ENCODE peak calls at places on chromosomes 13 and 19, in eight cellular contexts. One of them, this sample, is unnamed.
A peak's percentile ranks its signal among the peaks of the same experiment; 100 is the strongest.

GRCh38 chr19:34096020-34096915 is 76.0 kb upstream of the LSM14A start:
- DNase-seq in RWPE1: peak; percentile 41
- DNase-seq in activated naive CD8-positive, alpha-beta T cell treated with anti-CD3 and anti-CD28 coated beads, Interleukin-2, amount 50 U/mL, for 24 hours: no peak
- DNase-seq in IMR-90: peak; percentile 50
- DNase-seq in NCI-H2107: no peak
- DNase-seq in activated T-cell treated with anti-CD3 and anti-CD28 coated beads, Interleukin-2, amount 50 U/mL, for 72 hours: no peak
- DNase-seq in NCI-H2171 treated with DMSO at 0.1 percent for 48 hours: peak; percentile 59
- DNase-seq in T-helper 1 cell: no peak
- DNase-seq in this sample: peak; percentile 53

GRCh38 chr13:74372511-74372910 is 238.3 kb upstream of the KLF12 start:
- DNase-seq in RWPE1: no peak
- DNase-seq in IMR-90: no peak
- DNase-seq in T-helper 1 cell: no peak
- DNase-seq in activated naive CD8-positive, alpha-beta T cell treated with anti-CD3 and anti-CD28 coated beads, Interleukin-2, amount 50 U/mL, for 24 hours: no peak
- DNase-seq in NCI-H2171 treated with DMSO at 0.1 percent for 48 hours: no peak
- DNase-seq in NCI-H2107: no peak
- DNase-seq in activated T-cell treated with anti-CD3 and anti-CD28 coated beads, Interleukin-2, amount 50 U/mL, for 72 hours: no peak
- DNase-seq in this sample: no peak

GRCh38 chr13:100208596-100208995 is 119.7 kb downstream of the PCCA start:
- DNase-seq in activated T-cell treated with anti-CD3 and anti-CD28 coated beads, Interleukin-2, amount 50 U/mL, for 72 hours: no peak
- DNase-seq in T-helper 1 cell: no peak
- DNase-seq in activated naive CD8-positive, alpha-beta T cell treated with anti-CD3 and anti-CD28 coated beads, Interleukin-2, amount 50 U/mL, for 24 hours: no peak
- DNase-seq in IMR-90: peak; percentile 2
- DNase-seq in NCI-H2171 treated with DMSO at 0.1 percent for 48 hours: no peak
- DNase-seq in RWPE1: no peak
- DNase-seq in NCI-H2107: no peak
- DNase-seq in this sample: no peak

GRCh38 chr13:42762917-42763316 is 18.5 kb upstream of the FAM216B start:
- DNase-seq in activated T-cell treated with anti-CD3 and anti-CD28 coated beads, Interleukin-2, amount 50 U/mL, for 72 hours: peak; percentile 6
- DNase-seq in RWPE1: peak; percentile 55
- DNase-seq in NCI-H2171 treated with DMSO at 0.1 percent for 48 hours: no peak
- DNase-seq in NCI-H2107: no peak
- DNase-seq in IMR-90: peak; percentile 98
- DNase-seq in T-helper 1 cell: no peak
- DNase-seq in activated naive CD8-positive, alpha-beta T cell treated with anti-CD3 and anti-CD28 coated beads, Interleukin-2, amount 50 U/mL, for 24 hours: no peak
- DNase-seq in this sample: peak; percentile 97

GRCh38 chr13:79791471-79792042 is 310.6 kb downstream of the NDFIP2 start:
- DNase-seq in T-helper 1 cell: no peak
- DNase-seq in IMR-90: no peak
- DNase-seq in activated naive CD8-positive, alpha-beta T cell treated with anti-CD3 and anti-CD28 coated beads, Interleukin-2, amount 50 U/mL, for 24 hours: no peak
- DNase-seq in NCI-H2107: no peak
- DNase-seq in activated T-cell treated with anti-CD3 and anti-CD28 coated beads, Interleukin-2, amount 50 U/mL, for 72 hours: no peak
- DNase-seq in RWPE1: no peak
- DNase-seq in NCI-H2171 treated with DMSO at 0.1 percent for 48 hours: no peak
- DNase-seq in this sample: no peak

GRCh38 chr19:3653865-3654513 is 27.4 kb upstream of the CACTIN start:
- DNase-seq in activated T-cell treated with anti-CD3 and anti-CD28 coated beads, Interleukin-2, amount 50 U/mL, for 72 hours: peak; percentile 19
- DNase-seq in NCI-H2107: no peak
- DNase-seq in T-helper 1 cell: no peak
- DNase-seq in NCI-H2171 treated with DMSO at 0.1 percent for 48 hours: no peak
- DNase-seq in RWPE1: no peak
- DNase-seq in activated naive CD8-positive, alpha-beta T cell treated with anti-CD3 and anti-CD28 coated beads, Interleukin-2, amount 50 U/mL, for 24 hours: peak; percentile 28
- DNase-seq in IMR-90: no peak
- DNase-seq in this sample: no peak

GRCh38 chr13:97802213-97802612 is 151.3 kb upstream of the IPO5 start:
- DNase-seq in activated naive CD8-positive, alpha-beta T cell treated with anti-CD3 and anti-CD28 coated beads, Interleukin-2, amount 50 U/mL, for 24 hours: no peak
- DNase-seq in T-helper 1 cell: no peak
- DNase-seq in RWPE1: no peak
- DNase-seq in activated T-cell treated with anti-CD3 and anti-CD28 coated beads, Interleukin-2, amount 50 U/mL, for 72 hours: no peak
- DNase-seq in IMR-90: no peak
- DNase-seq in NCI-H2107: no peak
- DNase-seq in NCI-H2171 treated with DMSO at 0.1 percent for 48 hours: no peak
- DNase-seq in this sample: no peak

GRCh38 chr19:15463865-15464371 is 426 bp downstream of the RASAL3 start:
- DNase-seq in NCI-H2171 treated with DMSO at 0.1 percent for 48 hours: no peak
- DNase-seq in activated naive CD8-positive, alpha-beta T cell treated with anti-CD3 and anti-CD28 coated beads, Interleukin-2, amount 50 U/mL, for 24 hours: peak; percentile 76
- DNase-seq in NCI-H2107: no peak
- DNase-seq in IMR-90: no peak
- DNase-seq in activated T-cell treated with anti-CD3 and anti-CD28 coated beads, Interleukin-2, amount 50 U/mL, for 72 hours: peak; percentile 81
- DNase-seq in T-helper 1 cell: peak; percentile 71
- DNase-seq in RWPE1: no peak
- DNase-seq in this sample: no peak

GRCh38 chr13:22837980-22838615 is 342.7 kb upstream of the SGCG start:
- DNase-seq in activated T-cell treated with anti-CD3 and anti-CD28 coated beads, Interleukin-2, amount 50 U/mL, for 72 hours: no peak
- DNase-seq in NCI-H2107: no peak
- DNase-seq in IMR-90: no peak
- DNase-seq in activated naive CD8-positive, alpha-beta T cell treated with anti-CD3 and anti-CD28 coated beads, Interleukin-2, amount 50 U/mL, for 24 hours: no peak
- DNase-seq in T-helper 1 cell: no peak
- DNase-seq in RWPE1: no peak
- DNase-seq in NCI-H2171 treated with DMSO at 0.1 percent for 48 hours: no peak
- DNase-seq in this sample: no peak

GRCh38 chr13:48873598-48873997 is 102.1 kb upstream of the FNDC3A start:
- DNase-seq in IMR-90: peak; percentile 59
- DNase-seq in activated naive CD8-positive, alpha-beta T cell treated with anti-CD3 and anti-CD28 coated beads, Interleukin-2, amount 50 U/mL, for 24 hours: no peak
- DNase-seq in T-helper 1 cell: no peak
- DNase-seq in NCI-H2171 treated with DMSO at 0.1 percent for 48 hours: no peak
- DNase-seq in NCI-H2107: no peak
- DNase-seq in activated T-cell treated with anti-CD3 and anti-CD28 coated beads, Interleukin-2, amount 50 U/mL, for 72 hours: no peak
- DNase-seq in RWPE1: peak; percentile 26
- DNase-seq in this sample: peak; percentile 58

GRCh38 chr19:14519860-14520407 is 1.7 kb upstream of the DNAJB1 start:
- DNase-seq in RWPE1: no peak
- DNase-seq in IMR-90: peak; percentile 88
- DNase-seq in T-helper 1 cell: no peak
- DNase-seq in activated T-cell treated with anti-CD3 and anti-CD28 coated beads, Interleukin-2, amount 50 U/mL, for 72 hours: no peak
- DNase-seq in activated naive CD8-positive, alpha-beta T cell treated with anti-CD3 and anti-CD28 coated beads, Interleukin-2, amount 50 U/mL, for 24 hours: no peak
- DNase-seq in NCI-H2171 treated with DMSO at 0.1 percent for 48 hours: no peak
- DNase-seq in NCI-H2107: no peak
- DNase-seq in this sample: peak; percentile 49

This sample was measured in iris pigment epithelial cell.